ENCODE peak calls at places on chromosome 16, in seven cellular contexts. One of them, this sample, is unnamed.

GRCh38 chr16:54175552-54176375 is 110.8 kb downstream of the IRX3 start:
- DNase-seq in AG04450: no peak
- DNase-seq in adrenal gland: no peak
- DNase-seq in SK-N-SH: no peak
- DNase-seq in AG09309: no peak
- DNase-seq in PC-9: no peak
- DNase-seq in fibroblast of pulmonary artery: peak
- DNase-seq in this sample: no peak

GRCh38 chr16:84044108-84044488 is 1.5 kb upstream of the SLC38A8 start:
- DNase-seq in AG04450: no peak
- DNase-seq in adrenal gland: no peak
- DNase-seq in SK-N-SH: peak
- DNase-seq in AG09309: no peak
- DNase-seq in PC-9: no peak
- DNase-seq in fibroblast of pulmonary artery: peak
- DNase-seq in this sample: no peak

GRCh38 chr16:81836279-81837054 is 57.4 kb downstream of the PLCG2 start:
- DNase-seq in AG04450: no peak
- DNase-seq in adrenal gland: no peak
- DNase-seq in SK-N-SH: no peak
- DNase-seq in AG09309: no peak
- DNase-seq in PC-9: peak
- DNase-seq in fibroblast of pulmonary artery: no peak
- DNase-seq in this sample: no peak

GRCh38 chr16:1884155-1884760 is 12.3 kb upstream of the MEIOB start:
- DNase-seq in AG04450: no peak
- DNase-seq in adrenal gland: no peak
- DNase-seq in SK-N-SH: peak
- DNase-seq in AG09309: no peak
- DNase-seq in PC-9: no peak
- DNase-seq in fibroblast of pulmonary artery: peak
- DNase-seq in this sample: no peak

GRCh38 chr16:24482681-24483202 is 56.6 kb upstream of the RBBP6 start:
- DNase-seq in AG04450: no peak
- DNase-seq in adrenal gland: no peak
- DNase-seq in SK-N-SH: no peak
- DNase-seq in AG09309: no peak
- DNase-seq in PC-9: no peak
- DNase-seq in fibroblast of pulmonary artery: no peak
- DNase-seq in this sample: no peak

GRCh38 chr16:4505356-4506153 is 29.4 kb downstream of the HMOX2 start:
- DNase-seq in AG04450: no peak
- DNase-seq in adrenal gland: no peak
- DNase-seq in SK-N-SH: no peak
- DNase-seq in AG09309: no peak
- DNase-seq in PC-9: no peak
- DNase-seq in fibroblast of pulmonary artery: no peak
- DNase-seq in this sample: no peak

GRCh38 chr16:11916524-11917285 is 949 bp upstream of the GSPT1 start:
- DNase-seq in AG04450: no peak
- DNase-seq in adrenal gland: peak
- DNase-seq in SK-N-SH: no peak
- DNase-seq in AG09309: peak
- DNase-seq in PC-9: peak
- DNase-seq in fibroblast of pulmonary artery: no peak
- DNase-seq in this sample: peak

GRCh38 chr16:12440233-12440530 is 363.5 kb downstream of the CPPED1 start:
- DNase-seq in AG04450: no peak
- DNase-seq in adrenal gland: no peak
- DNase-seq in SK-N-SH: no peak
- DNase-seq in AG09309: no peak
- DNase-seq in PC-9: no peak
- DNase-seq in fibroblast of pulmonary artery: peak
- DNase-seq in this sample: no peak

GRCh38 chr16:84380405-84380804 is 12.1 kb downstream of the ATP2C2 start:
- DNase-seq in AG04450: no peak
- DNase-seq in adrenal gland: no peak
- DNase-seq in SK-N-SH: no peak
- DNase-seq in AG09309: no peak
- DNase-seq in PC-9: no peak
- DNase-seq in fibroblast of pulmonary artery: no peak
- DNase-seq in this sample: no peak

GRCh38 chr16:28082624-28083023 is 19.1 kb upstream of the GSG1L start:
- DNase-seq in AG04450: no peak
- DNase-seq in adrenal gland: peak
- DNase-seq in SK-N-SH: no peak
- DNase-seq in AG09309: no peak
- DNase-seq in PC-9: no peak
- DNase-seq in fibroblast of pulmonary artery: no peak
- DNase-seq in this sample: peak

GRCh38 chr16:8623634-8624033 is 2.1 kb downstream of the METTL22 start:
- DNase-seq in AG04450: no peak
- DNase-seq in adrenal gland: no peak
- DNase-seq in SK-N-SH: no peak
- DNase-seq in AG09309: no peak
- DNase-seq in PC-9: no peak
- DNase-seq in fibroblast of pulmonary artery: peak
- DNase-seq in this sample: no peak

GRCh38 chr16:48491517-48491916 is 106.3 kb upstream of the SIAH1 start:
- DNase-seq in AG04450: no peak
- DNase-seq in adrenal gland: no peak
- DNase-seq in SK-N-SH: no peak
- DNase-seq in AG09309: no peak
- DNase-seq in PC-9: no peak
- DNase-seq in fibroblast of pulmonary artery: peak
- DNase-seq in this sample: peak

GRCh38 chr16:886802-887731 is 83.7 kb downstream of the LMF1 start:
- DNase-seq in AG04450: no peak
- DNase-seq in adrenal gland: no peak
- DNase-seq in SK-N-SH: no peak
- DNase-seq in AG09309: no peak
- DNase-seq in PC-9: no peak
- DNase-seq in fibroblast of pulmonary artery: no peak
- DNase-seq in this sample: no peak

GRCh38 chr16:66444049-66444481 is 17.0 kb downstream of the BEAN1 start:
- DNase-seq in AG04450: no peak
- DNase-seq in adrenal gland: no peak
- DNase-seq in SK-N-SH: no peak
- DNase-seq in AG09309: no peak
- DNase-seq in PC-9: no peak
- DNase-seq in fibroblast of pulmonary artery: no peak
- DNase-seq in this sample: no peak

GRCh38 chr16:11791144-11791828 is 5.8 kb downstream of the ZC3H7A start:
- DNase-seq in AG04450: no peak
- DNase-seq in adrenal gland: no peak
- DNase-seq in SK-N-SH: no peak
- DNase-seq in AG09309: no peak
- DNase-seq in PC-9: no peak
- DNase-seq in fibroblast of pulmonary artery: no peak
- DNase-seq in this sample: no peak

GRCh38 chr16:54582631-54583250 is 296.2 kb upstream of the IRX3 start:
- DNase-seq in AG04450: no peak
- DNase-seq in adrenal gland: no peak
- DNase-seq in SK-N-SH: no peak
- DNase-seq in AG09309: no peak
- DNase-seq in PC-9: no peak
- DNase-seq in fibroblast of pulmonary artery: no peak
- DNase-seq in this sample: no peak

GRCh38 chr16:62967606-62968005 is 931.4 kb upstream of the CDH8 start:
- DNase-seq in AG04450: no peak
- DNase-seq in adrenal gland: no peak
- DNase-seq in SK-N-SH: no peak
- DNase-seq in AG09309: no peak
- DNase-seq in PC-9: no peak
- DNase-seq in fibroblast of pulmonary artery: no peak
- DNase-seq in this sample: no peak

GRCh38 chr16:2692251-2692947 is 10.1 kb downstream of the KCTD5 start:
- DNase-seq in AG04450: no peak
- DNase-seq in adrenal gland: peak
- DNase-seq in SK-N-SH: no peak
- DNase-seq in AG09309: no peak
- DNase-seq in PC-9: no peak
- DNase-seq in fibroblast of pulmonary artery: no peak
- DNase-seq in this sample: no peak

GRCh38 chr16:55249361-55249760 is 74.6 kb upstream of the IRX6 start:
- DNase-seq in AG04450: no peak
- DNase-seq in adrenal gland: no peak
- DNase-seq in SK-N-SH: no peak
- DNase-seq in AG09309: no peak
- DNase-seq in PC-9: no peak
- DNase-seq in fibroblast of pulmonary artery: no peak
- DNase-seq in this sample: no peak

GRCh38 chr16:28218109-28218508 is 6.3 kb upstream of the XPO6 start:
- DNase-seq in AG04450: peak
- DNase-seq in adrenal gland: peak
- DNase-seq in SK-N-SH: no peak
- DNase-seq in AG09309: peak
- DNase-seq in PC-9: peak
- DNase-seq in fibroblast of pulmonary artery: peak
- DNase-seq in this sample: no peak

GRCh38 chr16:468072-468821 is 42.8 kb downstream of the RAB11FIP3 start:
- DNase-seq in AG04450: no peak
- DNase-seq in adrenal gland: no peak
- DNase-seq in SK-N-SH: no peak
- DNase-seq in AG09309: no peak
- DNase-seq in PC-9: no peak
- DNase-seq in fibroblast of pulmonary artery: no peak
- DNase-seq in this sample: no peak

GRCh38 chr16:78605548-78606097 is 506.2 kb downstream of the WWOX start:
- DNase-seq in AG04450: no peak
- DNase-seq in adrenal gland: no peak
- DNase-seq in SK-N-SH: no peak
- DNase-seq in AG09309: no peak
- DNase-seq in PC-9: no peak
- DNase-seq in fibroblast of pulmonary artery: no peak
- DNase-seq in this sample: no peak
- H3K4me3 ChIP-seq in AG04450: no peak
- H3K4me3 ChIP-seq in adrenal gland: no peak
- H3K4me3 ChIP-seq in SK-N-SH: no peak
- H3K4me3 ChIP-seq in AG09309: no peak
- H3K4me3 ChIP-seq in PC-9: no peak
- H3K4me3 ChIP-seq in fibroblast of pulmonary artery: no peak
- H3K4me3 ChIP-seq in this sample: no peak

DNA sequence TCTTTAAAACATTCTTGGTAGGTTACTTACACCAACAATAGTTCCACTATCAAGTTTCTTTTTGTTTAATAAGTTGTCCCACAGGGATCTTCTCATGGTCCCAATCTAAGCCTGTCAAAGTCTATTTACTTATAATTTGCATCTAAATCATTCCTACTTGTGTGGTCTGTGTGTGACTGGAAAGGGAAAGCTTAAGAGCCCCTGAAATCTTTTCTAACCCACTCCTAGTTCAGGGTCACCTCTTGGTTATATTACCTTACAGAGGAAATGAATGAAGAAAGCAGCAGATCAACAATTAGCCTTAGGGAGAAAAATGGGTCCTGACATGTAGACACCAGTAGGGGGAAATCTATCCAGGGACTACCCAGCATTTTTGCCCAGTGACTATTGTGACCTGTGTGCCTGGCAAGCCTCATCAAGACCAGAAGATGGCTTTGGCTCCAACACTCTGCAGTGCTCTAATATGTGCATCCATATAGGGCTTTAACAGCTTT is 110.4 kb upstream of the HAS3 start:
- DNase-seq in AG04450: no peak
- DNase-seq in adrenal gland: no peak
- DNase-seq in SK-N-SH: peak
- DNase-seq in AG09309: peak
- DNase-seq in PC-9: peak
- DNase-seq in fibroblast of pulmonary artery: peak
- DNase-seq in this sample: no peak
- TF ChIP-seq CTCF in AG04450: peak
- TF ChIP-seq CTCF in adrenal gland: no peak
- TF ChIP-seq CTCF in SK-N-SH: peak
- TF ChIP-seq CTCF in AG09309: peak
- TF ChIP-seq CTCF in PC-9: peak
- TF ChIP-seq CTCF in fibroblast of pulmonary artery: peak
- TF ChIP-seq CTCF in this sample: peak

DNA sequence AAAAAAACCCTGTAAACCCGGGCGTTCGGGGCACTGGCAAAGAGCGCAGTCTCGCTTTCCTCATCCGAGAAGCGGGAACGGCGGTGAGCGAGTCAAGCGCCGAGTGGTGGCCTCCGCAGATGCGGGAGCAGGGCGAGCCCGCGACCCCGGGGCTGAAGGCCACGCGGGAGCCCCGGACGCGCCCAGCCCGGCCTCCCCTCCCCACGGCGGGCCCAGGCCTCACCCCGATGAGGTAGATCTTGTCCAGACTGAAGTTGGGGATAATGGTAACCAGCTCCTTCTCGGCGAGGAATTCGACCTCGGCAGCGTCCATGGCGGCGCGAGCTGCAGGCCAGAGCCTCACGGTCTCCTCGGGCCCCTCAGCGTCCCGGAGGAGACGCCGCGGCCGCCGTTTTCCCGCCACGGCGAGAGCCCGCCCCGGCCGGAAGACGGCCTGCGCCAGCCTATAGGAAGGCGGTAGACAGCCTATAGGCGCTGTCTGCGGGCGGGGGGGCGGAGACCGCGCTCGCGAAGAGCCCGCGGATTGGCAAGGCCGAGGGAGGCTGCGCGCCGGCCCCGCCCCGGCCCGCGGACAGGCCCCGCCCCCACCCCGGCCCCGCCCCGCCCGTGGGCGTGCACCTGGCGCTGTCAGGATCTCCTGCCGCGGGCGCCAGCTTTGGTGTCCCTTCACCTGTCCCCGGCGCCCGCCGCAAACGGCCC is at the start of gene GINS2:
- DNase-seq in AG04450: peak
- DNase-seq in adrenal gland: peak
- DNase-seq in SK-N-SH: peak
- DNase-seq in AG09309: peak
- DNase-seq in PC-9: peak
- DNase-seq in fibroblast of pulmonary artery: peak
- DNase-seq in this sample: peak
- H3K4me3 ChIP-seq in AG04450: peak
- H3K4me3 ChIP-seq in adrenal gland: no peak
- H3K4me3 ChIP-seq in SK-N-SH: peak
- H3K4me3 ChIP-seq in AG09309: peak
- H3K4me3 ChIP-seq in PC-9: peak
- H3K4me3 ChIP-seq in fibroblast of pulmonary artery: peak
- H3K4me3 ChIP-seq in this sample: peak

GRCh38 chr16:85824161-85825135 is 25.0 kb downstream of the COX4I1 start:
- DNase-seq in AG04450: no peak
- DNase-seq in adrenal gland: no peak
- DNase-seq in SK-N-SH: no peak
- DNase-seq in AG09309: no peak
- DNase-seq in PC-9: no peak
- DNase-seq in fibroblast of pulmonary artery: no peak
- DNase-seq in this sample: no peak

GRCh38 chr16:85823328-85823920 is 23.9 kb downstream of the COX4I1 start:
- DNase-seq in AG04450: no peak
- DNase-seq in adrenal gland: no peak
- DNase-seq in SK-N-SH: no peak
- DNase-seq in AG09309: no peak
- DNase-seq in PC-9: no peak
- DNase-seq in fibroblast of pulmonary artery: no peak
- DNase-seq in this sample: no peak

GRCh38 chr16:85826686-85827247 is 27.3 kb downstream of the COX4I1 start:
- DNase-seq in AG04450: no peak
- DNase-seq in adrenal gland: no peak
- DNase-seq in SK-N-SH: no peak
- DNase-seq in AG09309: no peak
- DNase-seq in PC-9: no peak
- DNase-seq in fibroblast of pulmonary artery: no peak
- DNase-seq in this sample: no peak

GRCh38 chr16:85828166-85828565 is 28.7 kb downstream of the COX4I1 start:
- DNase-seq in AG04450: no peak
- DNase-seq in adrenal gland: no peak
- DNase-seq in SK-N-SH: no peak
- DNase-seq in AG09309: no peak
- DNase-seq in PC-9: no peak
- DNase-seq in fibroblast of pulmonary artery: no peak
- DNase-seq in this sample: no peak

GRCh38 chr16:85825326-85825725 is 25.8 kb downstream of the COX4I1 start:
- DNase-seq in AG04450: no peak
- DNase-seq in adrenal gland: no peak
- DNase-seq in SK-N-SH: no peak
- DNase-seq in AG09309: no peak
- DNase-seq in PC-9: no peak
- DNase-seq in fibroblast of pulmonary artery: no peak
- DNase-seq in this sample: no peak
- TF ChIP-seq CTCF in AG04450: no peak
- TF ChIP-seq CTCF in adrenal gland: no peak
- TF ChIP-seq CTCF in SK-N-SH: no peak
- TF ChIP-seq CTCF in AG09309: no peak
- TF ChIP-seq CTCF in PC-9: peak
- TF ChIP-seq CTCF in fibroblast of pulmonary artery: no peak
- TF ChIP-seq CTCF in this sample: no peak